ENCODE peak calls at places on chromosomes 11 and 22, in six cellular contexts. I, F, U, S, J and Q are unnamed samples.

GRCh38 chr11:125180413-125181305 is 16.1 kb downstream of the PKNOX2 start:
- DNase-seq in S (no peak), I (no peak), J (no peak), F (no peak), U (no peak), Q (no peak)

GRCh38 chr22:19463491-19464469 is 15.2 kb downstream of the UFD1 start:
- DNase-seq in S (no peak), J (no peak), F (no peak), U (no peak), I (no peak), Q (no peak)

GRCh38 chr11:121757480-121758125 is 304.8 kb upstream of the SORL1-AS1 start:
- DNase-seq in I (no peak), J (no peak), F (no peak), U (no peak), S (no peak), Q (no peak)

GRCh38 chr11:108206969-108207682 is 15.3 kb downstream of the NPAT start:
- DNase-seq in F (no peak), I (no peak), U (no peak), S (no peak), J (no peak), Q (no peak)

GRCh38 chr11:11681536-11681935 is 59.7 kb upstream of the GALNT18 start:
- DNase-seq in J (no peak), F (no peak), S (no peak), U (no peak), I (no peak), Q (no peak)

GRCh38 chr22:24390576-24390975 is 36.8 kb upstream of the ADORA2A start:
- DNase-seq in F (no peak), J (no peak), U (no peak), S (no peak), I (no peak), Q (no peak)

GRCh38 chr11:119419834-119420492 is 3.0 kb downstream of the THY1 start:
- DNase-seq in U (no peak), F (no peak), I (no peak), J (no peak), S (no peak), Q (no peak)

GRCh38 chr11:77361184-77361583 is 59.7 kb upstream of the GDPD4 start:
- DNase-seq in I (no peak), F (no peak), J (no peak), U (no peak), S (no peak), Q (no peak)